ENCODE peak calls at places on chromosome 16, in five cellular contexts. Z is A549; J is activated T-cell treated with anti-CD3 and anti-CD28 coated beads for 4 hours; B is iris pigment epithelial cell; S is activated CD4-positive, CD25-positive, alpha-beta regulatory T cell. K is an unnamed sample.

GRCh38 chr16:30142672-30143346 is 19.8 kb upstream of the MAPK3 start:
- DNase-seq in Z (no peak), J (no peak), B (no peak), S (no peak), K (no peak)

GRCh38 chr16:61105544-61105943 is 930.7 kb downstream of the CDH8 start:
- DNase-seq in Z (no peak), J (no peak), B (no peak), S (no peak), K (no peak)

GRCh38 chr16:3480901-3481695 is 14.2 kb downstream of the C16orf90 start:
- DNase-seq in Z (no peak), J (no peak), B (no peak), S (no peak), K (peak)

GRCh38 chr16:10180771-10181163 is 1.5 kb downstream of the GRIN2A start:
- DNase-seq in Z (peak), J (no peak), B (no peak), S (no peak), K (peak)

GRCh38 chr16:86547286-86547685 is 7.7 kb downstream of the MTHFSD start:
- DNase-seq in Z (no peak), J (no peak), B (no peak), S (no peak), K (no peak)

GRCh38 chr16:81445926-81446317 is 1.3 kb downstream of the CMIP start:
- DNase-seq in Z (no peak), J (no peak), B (no peak), S (no peak), K (peak)

GRCh38 chr16:85136213-85136704 is 24.0 kb upstream of the CIBAR2 start:
- DNase-seq in Z (no peak), J (no peak), B (no peak), S (no peak), K (no peak)

GRCh38 chr16:84043486-84044107 is 1.0 kb upstream of the SLC38A8 start:
- DNase-seq in Z (no peak), J (no peak), B (no peak), S (no peak), K (no peak)

GRCh38 chr16:74455213-74455612 is 33.9 kb upstream of the CLEC18B start:
- DNase-seq in Z (no peak), J (no peak), B (peak), S (no peak), K (peak)

GRCh38 chr16:82867425-82867824 is 240.7 kb downstream of the CDH13 start:
- DNase-seq in Z (no peak), J (no peak), B (peak), S (no peak), K (no peak)

GRCh38 chr16:70589998-70590471 is 56.3 kb upstream of the IL34 start:
- DNase-seq in Z (peak), J (no peak), B (peak), S (no peak), K (no peak)

GRCh38 chr16:22353188-22353919 is 21.1 kb downstream of the CDR2 start:
- DNase-seq in Z (no peak), J (no peak), B (peak), S (no peak), K (peak)

GRCh38 chr16:27359051-27359450 is 42.9 kb upstream of the IL21R start:
- DNase-seq in Z (no peak), J (no peak), B (no peak), S (no peak), K (no peak)

GRCh38 chr16:49452108-49452507 is 78.5 kb downstream of the C16orf78 start:
- DNase-seq in Z (no peak), J (no peak), B (no peak), S (no peak), K (no peak)

GRCh38 chr16:31409433-31409832 is 16.3 kb downstream of the ITGAD start:
- DNase-seq in Z (no peak), J (no peak), B (peak), S (no peak), K (no peak)

GRCh38 chr16:67021321-67021720 is 7.6 kb upstream of the CBFB start:
- DNase-seq in Z (no peak), J (no peak), B (no peak), S (no peak), K (no peak)

GRCh38 chr16:77288222-77288621 is 89.0 kb downstream of the SYCE1L start:
- DNase-seq in Z (no peak), J (no peak), B (peak), S (no peak), K (no peak)